ENCODE peak calls at places on chromosomes 3 and 15, in four cellular contexts. I is HepG2, E is breast epithelium, W is heart left ventricle. J is an unnamed sample. For H3K4me1, the result is how much of the 10 kb centered on the place peaks cover.

GRCh38 chr15:44712108-44713005 is 1.0 kb downstream of the B2M start:
- DNase-seq in I (peak), E (peak), W (peak), J (peak)

GRCh38 chr3:132405609-132406299 is 11.5 kb upstream of the DNAJC13 start:
- DNase-seq in I (no peak), E (no peak), W (no peak), J (no peak)

GRCh38 chr3:112500621-112501020 is 1.3 kb upstream of the BTLA start:
- DNase-seq in I (no peak), E (no peak), W (no peak), J (no peak)

GRCh38 chr3:173411288-173412064 is 13.9 kb downstream of the NLGN1 start:
- DNase-seq in I (peak), E (no peak), W (no peak), J (no peak)

GRCh38 chr3:45677841-45678240 is 11.4 kb upstream of the SACM1L start:
- DNase-seq in I (no peak), E (peak), W (no peak), J (no peak)

GRCh38 chr15:97479957-97480356 is 480.5 kb upstream of the ARRDC4 start:
- DNase-seq in I (no peak), E (no peak), W (no peak), J (no peak)

GRCh38 chr3:142022381-142022780 is 127.0 kb downstream of the TFDP2 start:
- DNase-seq in I (no peak), E (no peak), W (no peak), J (no peak)

GRCh38 chr15:91150492-91151160 is 50.6 kb downstream of the SV2B start:
- DNase-seq in I (no peak), E (no peak), W (no peak), J (no peak)

GRCh38 chr15:69976366-69976994 is 121.2 kb downstream of the TLE3 start:
- DNase-seq in I (peak), E (no peak), W (peak), J (no peak)

GRCh38 chr15:67373971-67374370 is 119.4 kb downstream of the IQCH start:
- DNase-seq in I (no peak), E (no peak), W (no peak), J (no peak)

GRCh38 chr3:42575137-42575741 is 6.5 kb downstream of the SEC22C start:
- DNase-seq in I (no peak), E (no peak), W (no peak), J (no peak)

GRCh38 chr3:45969953-45970352 is 25.7 kb downstream of the FYCO1 start:
- DNase-seq in I (no peak), E (no peak), W (no peak), J (no peak)

GRCh38 chr15:50414624-50415023 is 9.6 kb upstream of the USP8 start:
- DNase-seq in I (no peak), E (no peak), W (no peak), J (no peak)

GRCh38 chr3:197468866-197469382 is 86.8 kb downstream of the BDH1 start:
- DNase-seq in I (peak), E (no peak), W (no peak), J (no peak)

GRCh38 chr3:82355228-82355627 is 593.8 kb upstream of the GBE1 start:
- DNase-seq in I (no peak), E (no peak), W (no peak), J (no peak)

GRCh38 chr3:45692866-45693265 is 3.7 kb downstream of the SACM1L start:
- DNase-seq in I (no peak), E (no peak), W (no peak), J (no peak)

GRCh38 chr3:134038716-134039115 is 9.0 kb upstream of the SLCO2A1 start:
- DNase-seq in I (no peak), E (no peak), W (no peak), J (peak)

GRCh38 chr15:41336549-41336948 is 3.9 kb downstream of the NUSAP1 start:
- DNase-seq in I (no peak), E (no peak), W (no peak), J (no peak)

GRCh38 chr3:174430986-174431385 is 428.1 kb upstream of the NAALADL2 start:
- DNase-seq in I (no peak), E (no peak), W (no peak), J (no peak)

GRCh38 chr15:78968539-78969271 is 23.9 kb upstream of the CTSH start:
- DNase-seq in I (no peak), E (no peak), W (no peak), J (no peak)

GRCh38 chr3:49869525-49870126 is at the start of gene CAMKV:
- DNase-seq in I (no peak), E (no peak), W (no peak), J (no peak)

GRCh38 chr15:91866971-91867372 is 13.5 kb downstream of the SLCO3A1 start:
- DNase-seq in I (no peak), E (peak), W (peak), J (no peak)

GRCh38 chr15:62672268-62672667 is 370.3 kb upstream of the TPM1 start:
- DNase-seq in I (no peak), E (no peak), W (no peak), J (no peak)

GRCh38 chr15:62676891-62677290 is 365.7 kb upstream of the TPM1 start:
- DNase-seq in I (no peak), E (no peak), W (no peak), J (no peak)
- TF ChIP-seq POLR2A in I (no peak), E (no peak), W (no peak), J (no peak)

GRCh38 chr3:30131171-30131570 is 475.2 kb upstream of the TGFBR2 start:
- DNase-seq in I (no peak), E (no peak), W (no peak), J (no peak)

GRCh38 chr3:30139283-30139682 is 467.1 kb upstream of the TGFBR2 start:
- DNase-seq in I (no peak), E (no peak), W (no peak), J (no peak)

GRCh38 chr3:30130391-30130790 is 476.0 kb upstream of the TGFBR2 start:
- DNase-seq in I (no peak), E (no peak), W (no peak), J (no peak)

GRCh38 chr3:30140356-30140755 is 466.0 kb upstream of the TGFBR2 start:
- DNase-seq in I (no peak), E (no peak), W (no peak), J (no peak)

DNA sequence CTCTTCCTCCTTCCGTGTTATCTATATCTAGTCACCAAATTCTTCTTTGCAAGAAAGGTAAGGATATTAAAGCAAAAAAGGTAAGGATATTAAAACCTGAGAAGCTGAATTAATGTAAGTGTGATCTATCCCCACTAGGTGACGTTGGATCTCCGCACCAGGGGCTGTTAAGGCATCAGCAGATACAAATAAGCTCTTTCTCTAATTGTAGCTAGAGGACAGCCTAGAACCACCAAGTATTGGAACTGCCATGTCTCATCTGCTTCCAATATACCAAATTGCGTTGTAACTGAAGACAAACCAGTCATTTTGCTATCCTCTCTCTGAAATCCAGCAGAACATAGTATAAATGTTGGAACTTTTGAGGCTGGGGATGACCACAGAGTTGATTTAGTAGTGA is 471.2 kb upstream of the TGFBR2 start:
- DNase-seq in I (no peak), E (no peak), W (no peak), J (no peak)
- TF ChIP-seq CTCF in I (peak), E (no peak), W (peak), J (no peak)

GRCh38 chr3:161252143-161252542 is 31.0 kb downstream of the NMD3 start:
- DNase-seq in I (no peak), E (no peak), W (no peak), J (no peak)
- H3K4me1 ChIP-seq in I (under half), E (under half), W (under half), J (under half)

GRCh38 chr3:169146112-169146665 is 517.3 kb downstream of the MECOM start:
- DNase-seq in I (no peak), E (no peak), W (peak), J (peak)
- TF ChIP-seq POLR2A in I (no peak), E (no peak), W (no peak), J (no peak)

GRCh38 chr3:57949779-57950618 is 58.2 kb upstream of the FLNB start:
- DNase-seq in I (peak), E (peak), W (no peak), J (peak)
- TF ChIP-seq CTCF in I (no peak), E (peak), W (peak), J (peak)

DNA sequence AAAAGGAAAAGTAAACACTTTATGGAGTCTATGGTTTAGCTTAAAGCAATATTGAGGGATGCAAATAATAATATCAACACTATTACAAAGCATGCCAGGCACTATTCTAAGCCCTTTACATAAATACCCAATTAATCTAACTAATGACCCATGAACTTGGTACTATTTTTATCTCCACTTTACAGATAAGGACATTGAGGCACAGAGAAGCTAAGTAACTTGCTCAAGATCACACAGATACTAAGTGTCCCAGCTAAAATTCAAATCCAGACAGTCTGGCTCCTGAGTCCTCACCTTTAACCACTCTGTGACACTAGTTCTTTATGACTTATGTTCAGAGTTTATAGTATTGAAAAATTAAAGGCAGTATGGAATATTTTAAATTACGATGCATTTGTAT is 5.6 kb downstream of the MBD4 start:
- DNase-seq in I (no peak), E (no peak), W (no peak), J (no peak)
- H3K4me1 ChIP-seq in I (half or more), E (under half), W (under half), J (under half)

GRCh38 chr3:4981688-4982494 is 2.7 kb downstream of the BHLHE40 start:
- DNase-seq in I (peak), E (peak), W (no peak), J (no peak)

GRCh38 chr3:4985330-4986174 is 6.3 kb downstream of the BHLHE40 start:
- DNase-seq in I (peak), E (peak), W (peak), J (no peak)

GRCh38 chr3:4982773-4983738 is 3.8 kb downstream of the BHLHE40 start:
- DNase-seq in I (no peak), E (no peak), W (no peak), J (no peak)

GRCh38 chr3:4984511-4984864 is 5.3 kb downstream of the BHLHE40 start:
- DNase-seq in I (no peak), E (no peak), W (no peak), J (no peak)

DNA sequence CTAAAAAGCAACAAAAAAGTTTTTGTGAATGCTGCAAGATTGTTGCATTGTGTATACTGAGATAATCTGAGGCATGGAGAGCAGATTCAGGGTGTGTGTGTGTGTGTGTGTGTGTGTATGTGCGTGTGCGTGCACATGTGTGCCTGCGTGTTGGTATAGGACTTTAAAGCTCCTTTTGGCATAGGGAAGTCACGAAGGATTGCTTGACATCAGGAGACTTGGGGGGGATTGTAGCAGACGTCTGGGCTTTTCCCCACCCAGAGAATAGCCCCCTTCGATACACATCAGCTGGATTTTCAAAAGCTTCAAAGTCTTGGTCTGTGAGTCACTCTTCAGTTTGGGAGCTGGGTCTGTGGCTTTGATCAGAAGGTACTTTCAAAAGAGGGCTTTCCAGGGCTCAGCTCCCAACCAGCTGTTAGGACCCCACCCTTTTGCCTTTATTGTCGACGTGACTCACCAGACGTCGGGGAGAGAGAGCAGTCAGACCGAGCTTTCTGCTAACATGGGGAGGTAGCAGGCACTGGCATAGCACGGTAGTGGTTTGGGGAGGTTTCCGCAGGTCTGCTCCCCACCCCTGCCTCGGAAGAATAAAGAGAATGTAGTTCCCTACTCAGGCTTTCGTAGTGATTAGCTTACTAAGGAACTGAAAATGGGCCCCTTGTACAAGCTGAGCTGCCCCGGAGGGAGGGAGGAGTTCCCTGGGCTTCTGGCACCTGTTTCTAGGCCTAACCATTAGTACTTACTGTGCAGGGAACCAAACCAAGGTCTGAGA is 4.7 kb downstream of the BHLHE40 start:
- DNase-seq in I (no peak), E (no peak), W (peak), J (no peak)
- TF ChIP-seq POLR2A in I (no peak), E (no peak), W (no peak), J (no peak)

GRCh38 chr3:37546876-37547275 is 314.8 kb upstream of the CTDSPL start:
- DNase-seq in I (peak), E (no peak), W (peak), J (no peak)
- TF ChIP-seq CTCF in I (peak), E (peak), W (peak), J (no peak)

GRCh38 chr3:52053307-52054304 is 2.8 kb downstream of the DUSP7 start:
- DNase-seq in I (no peak), E (peak), W (peak), J (no peak)
- H3K4me1 ChIP-seq in I (half or more), E (under half), W (half or more), J (under half)